ENCODE peak calls at places on chromosomes 7 and 10, in eight cellular contexts. Z is adrenal gland, C is heart right ventricle, I is PC-9, G is right atrium auricular region, A is kidney epithelial cell, U is upper lobe of left lung, H is SK-N-SH. L is an unnamed sample. For H3K27me3, the result is how much of the 10 kb centered on the place peaks cover.

GRCh38 chr10:35420827-35421552 is 84.7 kb downstream of the CCNY start:
- DNase-seq in Z (no peak), C (no peak), I (no peak), G (no peak), A (no peak), U (no peak), H (no peak), L (no peak)

GRCh38 chr7:50418086-50418515 is 32.0 kb downstream of the FIGNL1 start:
- DNase-seq in Z (peak), C (peak), I (peak), G (peak), A (peak), U (peak), H (peak), L (peak)

GRCh38 chr10:124152139-124152780 is 58.9 kb upstream of the CHST15 start:
- DNase-seq in Z (peak), C (peak), I (peak), G (peak), A (peak), U (peak), H (no peak), L (no peak)

GRCh38 chr7:85774931-85775330 is 588.1 kb upstream of the SEMA3D start:
- DNase-seq in Z (no peak), C (no peak), I (no peak), G (no peak), A (no peak), U (no peak), H (no peak), L (no peak)

GRCh38 chr7:117212969-117213877 is 109.6 kb downstream of the WNT2 start:
- DNase-seq in Z (peak), C (peak), I (no peak), G (peak), A (peak), U (peak), H (peak), L (no peak)

GRCh38 chr10:8396675-8397074 is 342.2 kb downstream of the GATA3 start:
- DNase-seq in Z (no peak), C (no peak), I (peak), G (no peak), A (no peak), U (no peak), H (no peak), L (no peak)

GRCh38 chr7:102152672-102153585 is 133.7 kb upstream of the SH2B2 start:
- DNase-seq in Z (peak), C (peak), I (peak), G (no peak), A (peak), U (no peak), H (no peak), L (no peak)

GRCh38 chr10:6074489-6075301 is 12.5 kb upstream of the IL2RA start:
- DNase-seq in Z (peak), C (no peak), I (no peak), G (no peak), A (no peak), U (no peak), H (peak), L (no peak)

GRCh38 chr7:21966271-21966670 is 20.6 kb upstream of the CDCA7L start:
- DNase-seq in Z (no peak), C (no peak), I (peak), G (no peak), A (no peak), U (no peak), H (no peak), L (no peak)

GRCh38 chr7:34357068-34357467 is 300.9 kb upstream of the NPSR1 start:
- DNase-seq in Z (no peak), C (no peak), I (no peak), G (no peak), A (no peak), U (no peak), H (no peak), L (no peak)

GRCh38 chr7:149060161-149060560 is 30.4 kb downstream of the ZNF786 start:
- DNase-seq in Z (no peak), C (no peak), I (no peak), G (no peak), A (no peak), U (no peak), H (no peak), L (no peak)

GRCh38 chr10:45552476-45552875 is 120.1 kb downstream of the ZFAND4 start:
- DNase-seq in Z (no peak), C (no peak), I (no peak), G (no peak), A (no peak), U (no peak), H (no peak), L (no peak)

GRCh38 chr7:5665106-5666025 is 116.1 kb downstream of the RNF216 start:
- DNase-seq in Z (peak), C (peak), I (peak), G (peak), A (peak), U (peak), H (peak), L (no peak)

GRCh38 chr10:126842836-126843235 is 62.4 kb upstream of the DOCK1 start:
- DNase-seq in Z (no peak), C (no peak), I (no peak), G (no peak), A (no peak), U (no peak), H (no peak), L (no peak)

GRCh38 chr7:115117748-115118147 is 195.9 kb downstream of the MDFIC start:
- DNase-seq in Z (no peak), C (no peak), I (no peak), G (no peak), A (no peak), U (no peak), H (no peak), L (no peak)
- TF ChIP-seq CTCF in Z (no peak), C (no peak), I (no peak), G (no peak), A (no peak), U (no peak), H (peak), L (no peak)

DNA sequence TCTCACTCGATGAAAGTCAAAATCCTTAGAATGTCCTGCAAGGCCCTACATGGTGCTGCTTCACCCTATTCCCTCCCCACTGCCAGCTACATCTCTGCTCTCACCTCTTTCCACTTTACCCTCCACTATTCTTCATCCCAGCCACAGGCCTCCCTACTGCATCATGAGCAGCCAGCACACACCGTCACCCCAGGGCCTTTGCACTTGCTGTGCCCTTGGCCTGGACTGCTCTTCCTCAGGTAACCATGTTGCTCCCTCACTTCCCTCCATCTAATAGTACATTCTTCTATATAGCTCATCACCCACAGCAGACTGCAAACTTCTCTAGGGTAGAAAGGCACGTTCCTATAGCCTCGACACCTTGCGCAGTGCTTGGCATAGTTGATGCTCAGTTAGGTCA is 167.7 kb downstream of the SH3PXD2A start:
- DNase-seq in Z (no peak), C (no peak), I (no peak), G (no peak), A (no peak), U (no peak), H (no peak), L (no peak)
- H3K27me3 ChIP-seq in Z (under half), C (under half), I (under half), G (under half), A (under half), U (under half), H (under half), L (under half)

GRCh38 chr10:84308021-84308420 is 20.4 kb upstream of the CCSER2 start:
- DNase-seq in Z (no peak), C (no peak), I (no peak), G (no peak), A (no peak), U (no peak), H (no peak), L (no peak)
- H3K4me3 ChIP-seq in Z (no peak), C (no peak), I (no peak), G (no peak), A (no peak), U (no peak), H (peak), L (no peak)

DNA sequence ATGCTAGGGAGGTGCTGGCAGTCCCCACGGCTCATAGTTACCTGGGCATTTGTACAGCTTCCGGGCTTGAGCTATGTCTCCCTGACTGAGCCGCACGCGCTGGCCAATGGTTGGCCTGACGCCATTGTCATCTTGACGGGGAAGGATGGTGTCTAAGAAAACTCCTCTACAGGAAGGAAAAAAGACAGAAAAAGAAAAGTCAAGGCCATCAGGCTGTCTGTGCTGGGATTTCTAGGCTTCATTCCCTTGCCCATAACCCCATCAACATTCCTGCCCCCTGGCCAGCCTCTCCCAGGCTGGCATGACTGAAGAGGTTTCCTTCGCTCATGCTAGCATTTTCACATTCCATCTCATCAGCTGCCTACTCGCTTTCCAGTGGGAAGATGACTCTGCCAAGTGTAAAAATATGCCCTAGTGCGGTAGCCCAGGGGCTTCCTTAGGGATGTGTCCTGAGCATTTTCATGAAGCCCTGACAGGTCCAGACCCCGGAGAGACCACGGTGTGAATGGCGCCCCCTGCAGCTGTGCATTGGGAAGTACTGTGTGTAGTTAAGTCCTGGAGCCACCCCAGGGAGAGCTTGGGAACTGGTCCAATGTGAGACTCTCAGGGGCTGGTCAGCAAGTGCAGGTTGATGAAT is 54.5 kb upstream of the OPALIN start:
- DNase-seq in Z (no peak), C (peak), I (no peak), G (peak), A (no peak), U (no peak), H (no peak), L (no peak)
- TF ChIP-seq CTCF in Z (no peak), C (no peak), I (no peak), G (peak), A (peak), U (no peak), H (peak), L (no peak)

GRCh38 chr10:16905304-16905703 is 88.1 kb upstream of the RSU1 start:
- DNase-seq in Z (no peak), C (peak), I (no peak), G (no peak), A (no peak), U (no peak), H (no peak), L (peak)
- H3K27me3 ChIP-seq in Z (under half), C (under half), I (under half), G (under half), A (under half), U (under half), H (under half), L (under half)

DNA sequence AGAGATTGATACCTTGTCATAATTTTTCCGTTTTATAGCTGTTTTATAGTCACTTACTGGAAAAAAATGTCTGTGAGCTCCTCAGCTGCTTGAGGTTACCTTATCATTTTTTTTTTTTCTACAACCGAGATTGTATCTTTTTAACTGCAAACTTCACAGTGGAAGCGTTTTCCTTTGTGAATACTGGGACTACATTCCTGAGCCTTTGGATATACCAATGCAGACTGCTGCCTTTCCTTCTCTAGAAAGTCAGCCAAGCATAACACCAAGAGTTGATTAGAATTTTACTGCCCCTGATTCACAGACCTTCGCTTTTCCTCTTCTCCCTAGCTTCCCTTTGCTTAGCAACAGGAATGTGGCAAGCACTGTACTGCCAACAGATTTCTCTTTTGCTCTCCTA is 170.5 kb downstream of the PRKG1 start:
- DNase-seq in Z (no peak), C (peak), I (no peak), G (no peak), A (peak), U (no peak), H (no peak), L (peak)
- H3K4me3 ChIP-seq in Z (no peak), C (no peak), I (no peak), G (no peak), A (no peak), U (no peak), H (no peak), L (no peak)

DNA sequence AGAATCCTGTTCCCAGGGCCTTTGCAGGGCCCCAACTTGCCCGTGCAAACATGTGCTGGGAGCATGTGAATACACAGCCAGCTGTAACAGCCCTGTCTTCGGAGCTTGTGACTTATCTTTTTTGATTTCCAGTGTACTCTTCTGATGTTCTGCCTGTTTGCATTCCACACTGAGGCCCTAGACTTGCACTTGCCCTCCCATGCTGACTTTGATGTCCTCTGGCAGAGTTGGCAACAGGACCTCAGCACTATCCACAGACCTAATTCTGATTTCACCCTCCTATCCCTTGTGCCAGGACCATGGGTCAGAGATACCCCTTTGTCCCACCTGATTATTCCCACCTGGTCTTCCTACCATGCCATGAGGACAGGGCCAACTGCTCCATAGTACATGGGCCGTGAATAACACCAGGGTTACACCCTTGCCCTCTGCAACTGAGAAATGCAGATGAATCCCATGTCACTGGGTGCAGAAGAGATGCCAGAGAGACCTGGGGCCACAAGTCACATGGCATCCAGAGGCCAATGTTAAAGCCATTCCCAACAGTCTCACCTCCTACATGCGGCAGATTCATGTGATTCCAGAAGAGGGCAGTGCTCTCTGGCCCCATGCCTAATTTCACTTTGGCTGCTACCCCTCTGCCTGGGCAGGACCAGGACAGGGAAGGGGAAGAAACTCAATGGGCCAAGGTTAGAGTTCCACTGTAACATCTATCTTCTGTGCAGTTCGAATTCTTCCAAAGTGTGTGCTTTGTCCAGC is 43.0 kb downstream of the SCRN1 start:
- DNase-seq in Z (peak), C (peak), I (no peak), G (no peak), A (no peak), U (peak), H (peak), L (no peak)
- TF ChIP-seq CTCF in Z (peak), C (no peak), I (peak), G (peak), A (peak), U (peak), H (peak), L (peak)